ENCODE peak calls at places on chromosomes 5 and 9, in four cellular contexts. I, Z, A and N are unnamed samples.

GRCh38 chr5:179374506-179375235 is 29.4 kb upstream of the ADAMTS2 start:
- DNase-seq in I (no peak), Z (no peak), A (no peak), N (no peak)

GRCh38 chr5:137630972-137631370 is 104.9 kb downstream of the KLHL3 start:
- DNase-seq in I (no peak), Z (no peak), A (no peak), N (no peak)

GRCh38 chr5:55593115-55593472 is 58.3 kb upstream of the PLPP1 start:
- DNase-seq in I (no peak), Z (peak), A (peak), N (no peak)

GRCh38 chr5:107426209-107426608 is 244.5 kb downstream of the EFNA5 start:
- DNase-seq in I (no peak), Z (no peak), A (no peak), N (no peak)

GRCh38 chr5:16854351-16854750 is 81.7 kb downstream of the MYO10 start:
- DNase-seq in I (no peak), Z (peak), A (no peak), N (no peak)

GRCh38 chr9:91192785-91193657 is 168.7 kb downstream of the AUH start:
- DNase-seq in I (no peak), Z (peak), A (peak), N (peak)

GRCh38 chr9:101536938-101537337 is 3.3 kb downstream of the RNF20 start:
- DNase-seq in I (peak), Z (peak), A (no peak), N (no peak)

GRCh38 chr5:169786219-169786618 is 149.1 kb downstream of the DOCK2 start:
- DNase-seq in I (no peak), Z (no peak), A (no peak), N (no peak)

GRCh38 chr9:106062252-106062651 is 367.9 kb downstream of the TMEM38B start:
- DNase-seq in I (no peak), Z (no peak), A (no peak), N (no peak)